ENCODE peak calls at places on chromosomes 1 and 21, in four cellular contexts. A is HFF-Myc, V is kidney tubule cell, X is NCI-H460. S is an unnamed sample.

GRCh38 chr1:30618335-30618747 is 105.0 kb downstream of the MATN1 start:
- DNase-seq in A (no peak), V (peak), X (no peak), S (no peak)

GRCh38 chr21:44753357-44753756 is 42.0 kb upstream of the TSPEAR start:
- DNase-seq in A (no peak), V (no peak), X (no peak), S (no peak)

GRCh38 chr1:32031578-32032286 is 18.1 kb downstream of the KHDRBS1 start:
- DNase-seq in A (no peak), V (peak), X (no peak), S (peak)

GRCh38 chr21:37244506-37245083 is 22.5 kb downstream of the VPS26C start:
- DNase-seq in A (no peak), V (no peak), X (no peak), S (peak)

GRCh38 chr1:117205368-117205767 is 5.4 kb downstream of the VTCN1 start:
- DNase-seq in A (no peak), V (peak), X (no peak), S (peak)

GRCh38 chr1:225343618-225344017 is 84.2 kb downstream of the LBR start:
- DNase-seq in A (no peak), V (peak), X (peak), S (peak)

GRCh38 chr1:15680131-15680530 is 4.0 kb upstream of the PLEKHM2 start:
- DNase-seq in A (no peak), V (peak), X (no peak), S (peak)

GRCh38 chr1:90274376-90274775 is 279.5 kb downstream of the ZNF326 start:
- DNase-seq in A (no peak), V (no peak), X (no peak), S (no peak)

GRCh38 chr1:64956733-64957441 is 9.5 kb downstream of the JAK1 start:
- DNase-seq in A (no peak), V (no peak), X (no peak), S (no peak)

GRCh38 chr1:2412773-2413494 is 570 bp upstream of the PEX10 start:
- DNase-seq in A (no peak), V (peak), X (no peak), S (no peak)

GRCh38 chr1:236509203-236509602 is 14.6 kb upstream of the LGALS8 start:
- DNase-seq in A (no peak), V (no peak), X (no peak), S (no peak)

GRCh38 chr1:13952985-13953384 is 253.0 kb downstream of the PRDM2 start:
- DNase-seq in A (no peak), V (no peak), X (no peak), S (no peak)

GRCh38 chr1:153447498-153448170 is 12.8 kb downstream of the S100A7 start:
- DNase-seq in A (peak), V (peak), X (no peak), S (peak)

GRCh38 chr1:187326554-187326953 is 497.8 kb downstream of the PLA2G4A start:
- DNase-seq in A (no peak), V (peak), X (no peak), S (no peak)

S was measured in fibroblast of lung.